ENCODE peak calls at places on chromosome 6, in four cellular contexts. One of them, this sample, is unnamed.

GRCh38 chr6:11734861-11735652 is 43.5 kb downstream of the ADTRP start:
- DNase-seq in tibial artery: no peak
- DNase-seq in A673: no peak
- DNase-seq in gastrocnemius medialis: no peak
- DNase-seq in this sample: peak; percentile 73

GRCh38 chr6:75205776-75206334 is at the start of gene COL12A1:
- DNase-seq in gastrocnemius medialis: peak; percentile 87
- DNase-seq in A673: peak; percentile 75
- DNase-seq in tibial artery: peak; percentile 95
- DNase-seq in this sample: peak; percentile 95

GRCh38 chr6:147936703-147937102 is 405.9 kb upstream of the SASH1 start:
- DNase-seq in gastrocnemius medialis: no peak
- DNase-seq in tibial artery: no peak
- DNase-seq in A673: no peak
- DNase-seq in this sample: no peak

GRCh38 chr6:63634630-63635029 is 972 bp upstream of the PHF3 start:
- DNase-seq in tibial artery: no peak
- DNase-seq in A673: no peak
- DNase-seq in gastrocnemius medialis: no peak
- DNase-seq in this sample: no peak

GRCh38 chr6:11162262-11162661 is 50.7 kb upstream of the ERVFRD-1 start:
- DNase-seq in A673: no peak
- DNase-seq in tibial artery: no peak
- DNase-seq in gastrocnemius medialis: no peak
- DNase-seq in this sample: no peak

GRCh38 chr6:143125455-143125854 is 64.8 kb downstream of the AIG1 start:
- DNase-seq in tibial artery: no peak
- DNase-seq in gastrocnemius medialis: no peak
- DNase-seq in A673: peak; percentile 30
- DNase-seq in this sample: no peak

GRCh38 chr6:38054526-38054925 is 235.0 kb downstream of the ZFAND3 start:
- DNase-seq in A673: no peak
- DNase-seq in gastrocnemius medialis: no peak
- DNase-seq in tibial artery: no peak
- DNase-seq in this sample: no peak

GRCh38 chr6:48080227-48081009 is 30.6 kb downstream of the PTCHD4 start:
- DNase-seq in A673: peak; percentile 81
- DNase-seq in gastrocnemius medialis: no peak
- DNase-seq in tibial artery: no peak
- DNase-seq in this sample: peak; percentile 80

GRCh38 chr6:85047818-85048217 is 283.4 kb upstream of the TBX18 start:
- DNase-seq in A673: peak; percentile 5
- DNase-seq in gastrocnemius medialis: no peak
- DNase-seq in tibial artery: no peak
- DNase-seq in this sample: peak; percentile 55

GRCh38 chr6:30720738-30721197 is 616 bp downstream of the TUBB start:
- DNase-seq in tibial artery: peak; percentile 77
- DNase-seq in gastrocnemius medialis: peak; percentile 79
- DNase-seq in A673: peak; percentile 87
- DNase-seq in this sample: no peak

GRCh38 chr6:43078651-43079050 is 2.5 kb downstream of the PTK7 start:
- DNase-seq in tibial artery: no peak
- DNase-seq in A673: no peak
- DNase-seq in gastrocnemius medialis: no peak
- DNase-seq in this sample: no peak

GRCh38 chr6:15036690-15037245 is 209.1 kb upstream of the JARID2 start:
- DNase-seq in A673: peak; percentile 44
- DNase-seq in gastrocnemius medialis: peak; percentile 98
- DNase-seq in tibial artery: no peak
- DNase-seq in this sample: no peak

DNA sequence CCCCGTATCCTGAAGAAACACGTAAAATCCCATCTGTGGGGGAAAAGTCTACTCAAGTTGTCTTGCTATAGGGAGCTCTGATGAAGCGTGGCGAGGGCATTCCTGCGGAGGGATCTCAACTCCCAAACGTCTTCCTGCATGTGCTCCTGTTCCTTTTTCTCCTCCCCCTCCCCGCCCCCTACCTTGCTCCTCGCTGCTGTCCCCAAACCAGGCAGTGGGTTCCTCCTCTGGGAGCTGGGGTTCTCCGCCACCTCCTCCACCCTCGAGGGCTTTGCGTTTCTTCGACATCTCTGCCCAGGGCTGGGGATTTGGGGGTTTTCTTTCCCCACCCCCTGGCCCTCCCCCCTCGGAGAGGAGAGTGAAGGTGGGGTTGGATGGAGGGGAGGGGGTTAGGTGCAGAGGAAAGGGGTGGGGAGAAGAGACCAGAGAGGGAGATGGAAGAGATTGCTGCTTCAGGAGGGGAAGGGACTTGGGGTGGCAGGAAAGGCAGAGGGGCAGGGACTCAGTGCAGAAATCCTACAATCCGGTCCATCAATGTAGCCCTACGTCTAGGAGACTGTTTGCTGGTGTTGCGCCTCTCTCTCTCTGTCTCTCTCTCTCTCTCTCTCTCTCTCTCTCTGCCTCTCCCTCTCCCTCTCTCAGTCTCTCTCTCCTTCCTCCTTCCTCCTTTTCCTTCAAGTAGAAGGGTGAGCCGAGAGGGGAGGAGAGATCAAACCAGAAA is 181.6 kb downstream of the TBXT start:
- DNase-seq in gastrocnemius medialis: no peak
- DNase-seq in A673: no peak
- DNase-seq in tibial artery: no peak
- DNase-seq in this sample: no peak
- H3K4me3 ChIP-seq in gastrocnemius medialis: no peak overlapping the region
- H3K4me3 ChIP-seq in A673: no peak overlapping the region
- H3K4me3 ChIP-seq in tibial artery: peak overlapping the region; percentile 52
- H3K4me3 ChIP-seq in this sample: no peak overlapping the region

DNA sequence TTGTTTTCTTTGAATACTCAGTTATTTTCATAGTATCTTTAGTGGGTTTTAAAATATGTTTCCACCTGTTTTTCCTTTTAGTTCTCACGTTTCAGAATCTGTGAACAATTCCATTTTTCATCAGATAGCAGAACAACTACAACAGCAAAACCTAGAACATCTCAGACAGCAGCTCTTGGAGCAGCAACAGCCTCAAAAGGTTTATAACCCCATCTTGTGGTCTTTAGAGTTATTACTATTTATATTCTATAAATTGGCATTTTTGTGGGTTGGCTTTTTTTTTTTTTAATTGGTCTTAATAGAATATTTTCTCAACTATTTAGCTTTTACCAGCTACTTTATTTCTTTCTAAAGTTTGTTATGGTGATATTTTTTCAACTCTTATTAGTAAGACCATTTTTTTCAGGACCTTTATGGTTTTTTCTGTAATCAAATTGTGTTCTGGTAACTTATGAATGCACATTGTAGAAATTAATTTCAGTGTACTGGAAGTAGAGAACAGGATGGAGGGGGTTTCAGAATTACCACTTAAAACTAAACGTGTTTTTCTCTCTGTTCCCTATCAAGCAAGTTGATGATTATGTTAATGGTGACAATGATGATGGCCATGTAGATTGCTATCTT is 72.2 kb downstream of the SCAF8 start:
- DNase-seq in tibial artery: no peak
- DNase-seq in gastrocnemius medialis: no peak
- DNase-seq in A673: peak; percentile 61
- DNase-seq in this sample: peak; percentile 43
- H3K36me3 ChIP-seq in tibial artery: peaks cover 32% of the 10 kb centered on the region
- H3K36me3 ChIP-seq in gastrocnemius medialis: peaks cover 44% of the 10 kb centered on the region
- H3K36me3 ChIP-seq in A673: peaks cover 78% of the 10 kb centered on the region
- H3K36me3 ChIP-seq in this sample: peaks cover 9% of the 10 kb centered on the region

GRCh38 chr6:73798592-73798991 is 102.6 kb downstream of the CD109 start:
- DNase-seq in A673: peak; percentile 50
- DNase-seq in tibial artery: peak; percentile 75
- DNase-seq in gastrocnemius medialis: peak; percentile 32
- DNase-seq in this sample: peak; percentile 90
- TF ChIP-seq CTCF in A673: peak; percentile 31
- TF ChIP-seq CTCF in tibial artery: no peak
- TF ChIP-seq CTCF in gastrocnemius medialis: no peak
- TF ChIP-seq CTCF in this sample: peak; percentile 28

GRCh38 chr6:116220172-116220571 is 33.7 kb downstream of the TSPYL4 start:
- DNase-seq in A673: no peak
- DNase-seq in tibial artery: no peak
- DNase-seq in gastrocnemius medialis: no peak
- DNase-seq in this sample: no peak

GRCh38 chr6:116218172-116218633 is 35.7 kb downstream of the TSPYL4 start:
- DNase-seq in tibial artery: no peak
- DNase-seq in gastrocnemius medialis: no peak
- DNase-seq in A673: peak; percentile 40
- DNase-seq in this sample: peak; percentile 46

GRCh38 chr6:116217069-116217468 is 36.8 kb downstream of the TSPYL4 start:
- DNase-seq in tibial artery: no peak
- DNase-seq in gastrocnemius medialis: no peak
- DNase-seq in A673: peak; percentile 64
- DNase-seq in this sample: peak; percentile 58

GRCh38 chr6:116221067-116221466 is 32.8 kb downstream of the TSPYL4 start:
- DNase-seq in tibial artery: no peak
- DNase-seq in A673: peak; percentile 33
- DNase-seq in gastrocnemius medialis: no peak
- DNase-seq in this sample: peak; percentile 50

GRCh38 chr6:116218866-116219265 is 35.0 kb downstream of the TSPYL4 start:
- DNase-seq in A673: no peak
- DNase-seq in tibial artery: no peak
- DNase-seq in gastrocnemius medialis: no peak
- DNase-seq in this sample: no peak
- H3K4me3 ChIP-seq in A673: no peak overlapping the region
- H3K4me3 ChIP-seq in tibial artery: no peak overlapping the region
- H3K4me3 ChIP-seq in gastrocnemius medialis: no peak overlapping the region
- H3K4me3 ChIP-seq in this sample: no peak overlapping the region

This sample was measured in bronchial epithelial cell.